ENCODE peak calls at places on chromosomes 3 and 15, in five cellular contexts. One of them, this sample, is unnamed.

GRCh38 chr3:187941848-187942194 is 196.6 kb upstream of the BCL6 start:
- DNase-seq in fibroblast of lung: no peak
- DNase-seq in neural progenitor cell: no peak
- DNase-seq in hepatocyte: no peak
- DNase-seq in endothelial cell of umbilical vein: no peak
- DNase-seq in this sample: no peak

GRCh38 chr3:139811331-139811730 is 123.7 kb upstream of the CLSTN2 start:
- DNase-seq in endothelial cell of umbilical vein: no peak
- DNase-seq in fibroblast of lung: no peak
- DNase-seq in neural progenitor cell: no peak
- DNase-seq in hepatocyte: no peak
- DNase-seq in this sample: no peak

GRCh38 chr3:102142379-102143058 is 292.3 kb upstream of the ZPLD1 start:
- DNase-seq in fibroblast of lung: no peak
- DNase-seq in neural progenitor cell: no peak
- DNase-seq in endothelial cell of umbilical vein: peak; percentile 51
- DNase-seq in hepatocyte: no peak
- DNase-seq in this sample: no peak

GRCh38 chr15:68252925-68253534 is 23.5 kb upstream of the CLN6 start:
- DNase-seq in endothelial cell of umbilical vein: peak; percentile 80
- DNase-seq in fibroblast of lung: peak; percentile 88
- DNase-seq in neural progenitor cell: peak; percentile 82
- DNase-seq in hepatocyte: peak; percentile 83
- DNase-seq in this sample: peak; percentile 76

GRCh38 chr15:76340802-76341365 is 4.3 kb downstream of the ISL2 start:
- DNase-seq in endothelial cell of umbilical vein: no peak
- DNase-seq in hepatocyte: peak; percentile 35
- DNase-seq in neural progenitor cell: peak; percentile 83
- DNase-seq in fibroblast of lung: no peak
- DNase-seq in this sample: no peak

GRCh38 chr15:91593081-91593480 is 260.4 kb upstream of the SLCO3A1 start:
- DNase-seq in hepatocyte: no peak
- DNase-seq in fibroblast of lung: peak; percentile 59
- DNase-seq in neural progenitor cell: no peak
- DNase-seq in endothelial cell of umbilical vein: no peak
- DNase-seq in this sample: peak; percentile 41

GRCh38 chr3:143885803-143886427 is 37.6 kb upstream of the SLC9A9 start:
- DNase-seq in endothelial cell of umbilical vein: peak; percentile 36
- DNase-seq in neural progenitor cell: peak; percentile 53
- DNase-seq in hepatocyte: peak; percentile 41
- DNase-seq in fibroblast of lung: peak; percentile 45
- DNase-seq in this sample: peak; percentile 23

GRCh38 chr3:197750863-197751737 is 1.4 kb downstream of the FYTTD1 start:
- DNase-seq in fibroblast of lung: peak; percentile 53
- DNase-seq in hepatocyte: peak; percentile 54
- DNase-seq in neural progenitor cell: peak; percentile 21
- DNase-seq in endothelial cell of umbilical vein: peak; percentile 57
- DNase-seq in this sample: peak; percentile 57

GRCh38 chr3:167304077-167304476 is 76.0 kb downstream of the ZBBX start:
- DNase-seq in hepatocyte: peak; percentile 13
- DNase-seq in fibroblast of lung: no peak
- DNase-seq in neural progenitor cell: peak; percentile 7
- DNase-seq in endothelial cell of umbilical vein: no peak
- DNase-seq in this sample: no peak

GRCh38 chr3:12759097-12759679 is at the start of gene TMEM40:
- DNase-seq in hepatocyte: peak; percentile 59
- DNase-seq in fibroblast of lung: no peak
- DNase-seq in endothelial cell of umbilical vein: no peak
- DNase-seq in neural progenitor cell: no peak
- DNase-seq in this sample: peak; percentile 99

GRCh38 chr3:33821989-33822388 is 23.6 kb downstream of the PDCD6IP start:
- DNase-seq in fibroblast of lung: no peak
- DNase-seq in endothelial cell of umbilical vein: no peak
- DNase-seq in hepatocyte: no peak
- DNase-seq in neural progenitor cell: no peak
- DNase-seq in this sample: no peak

GRCh38 chr3:135771760-135772159 is 193.8 kb upstream of the PPP2R3A start:
- DNase-seq in hepatocyte: no peak
- DNase-seq in neural progenitor cell: no peak
- DNase-seq in endothelial cell of umbilical vein: no peak
- DNase-seq in fibroblast of lung: no peak
- DNase-seq in this sample: no peak

GRCh38 chr3:101995371-101996046 is 146.2 kb downstream of the NFKBIZ start:
- DNase-seq in endothelial cell of umbilical vein: no peak
- DNase-seq in hepatocyte: no peak
- DNase-seq in neural progenitor cell: no peak
- DNase-seq in fibroblast of lung: no peak
- DNase-seq in this sample: no peak

GRCh38 chr3:119826714-119827113 is 44.8 kb downstream of the NR1I2 start:
- DNase-seq in endothelial cell of umbilical vein: no peak
- DNase-seq in neural progenitor cell: no peak
- DNase-seq in hepatocyte: no peak
- DNase-seq in fibroblast of lung: no peak
- DNase-seq in this sample: no peak

GRCh38 chr3:107387555-107387954 is 10.3 kb downstream of the CCDC54 start:
- DNase-seq in fibroblast of lung: peak; percentile 31
- DNase-seq in neural progenitor cell: no peak
- DNase-seq in hepatocyte: no peak
- DNase-seq in endothelial cell of umbilical vein: no peak
- DNase-seq in this sample: peak; percentile 52

GRCh38 chr15:59244337-59244736 is 37.7 kb downstream of the LDHAL6B start:
- DNase-seq in neural progenitor cell: no peak
- DNase-seq in hepatocyte: peak; percentile 55
- DNase-seq in fibroblast of lung: no peak
- DNase-seq in endothelial cell of umbilical vein: no peak
- DNase-seq in this sample: no peak

GRCh38 chr3:14810070-14810732 is 8.6 kb upstream of the FGD5 start:
- DNase-seq in neural progenitor cell: peak; percentile 73
- DNase-seq in endothelial cell of umbilical vein: peak; percentile 81
- DNase-seq in fibroblast of lung: no peak
- DNase-seq in hepatocyte: peak; percentile 54
- DNase-seq in this sample: no peak

GRCh38 chr3:71542548-71543370 is 40.8 kb downstream of the FOXP1 start:
- DNase-seq in endothelial cell of umbilical vein: peak; percentile 89
- DNase-seq in neural progenitor cell: no peak
- DNase-seq in hepatocyte: peak; percentile 88
- DNase-seq in fibroblast of lung: peak; percentile 96
- DNase-seq in this sample: peak; percentile 65

GRCh38 chr15:77546870-77547269 is 85.8 kb downstream of the LINGO1 start:
- DNase-seq in fibroblast of lung: no peak
- DNase-seq in endothelial cell of umbilical vein: no peak
- DNase-seq in hepatocyte: no peak
- DNase-seq in neural progenitor cell: no peak
- DNase-seq in this sample: no peak

GRCh38 chr3:69116897-69117296 is 5.5 kb downstream of the LMOD3 start:
- DNase-seq in hepatocyte: no peak
- DNase-seq in endothelial cell of umbilical vein: no peak
- DNase-seq in fibroblast of lung: no peak
- DNase-seq in neural progenitor cell: no peak
- DNase-seq in this sample: peak; percentile 80

GRCh38 chr15:66145242-66146182 is 108.0 kb downstream of the MEGF11 start:
- DNase-seq in neural progenitor cell: no peak
- DNase-seq in hepatocyte: no peak
- DNase-seq in endothelial cell of umbilical vein: no peak
- DNase-seq in fibroblast of lung: no peak
- DNase-seq in this sample: no peak

GRCh38 chr15:40162552-40162951 is 1.7 kb downstream of the BUB1B start:
- DNase-seq in neural progenitor cell: no peak
- DNase-seq in hepatocyte: no peak
- DNase-seq in endothelial cell of umbilical vein: no peak
- DNase-seq in fibroblast of lung: no peak
- DNase-seq in this sample: no peak

GRCh38 chr15:63448261-63448660 is 56.1 kb upstream of the USP3 start:
- DNase-seq in endothelial cell of umbilical vein: no peak
- DNase-seq in fibroblast of lung: no peak
- DNase-seq in neural progenitor cell: no peak
- DNase-seq in hepatocyte: no peak
- DNase-seq in this sample: no peak

DNA sequence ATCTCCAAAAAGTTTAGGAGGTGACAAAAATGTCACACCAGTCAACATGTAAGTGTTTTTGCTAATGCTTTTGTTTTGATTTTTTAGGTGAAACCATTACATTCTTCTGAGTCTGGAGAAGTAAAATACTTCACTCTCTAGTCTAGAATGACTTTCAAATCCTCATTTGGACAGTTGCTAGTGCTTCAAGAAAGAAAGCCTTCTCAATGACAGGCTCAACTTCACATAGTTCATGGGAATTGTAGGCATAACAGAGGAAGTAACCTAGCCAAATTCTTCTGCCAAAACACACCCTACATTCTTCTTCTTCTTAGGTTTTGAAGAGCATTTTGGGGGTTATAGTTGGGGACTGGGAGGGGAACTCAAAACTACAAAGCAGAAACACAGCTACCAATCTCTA is 29.4 kb upstream of the HEG1 start:
- DNase-seq in neural progenitor cell: no peak
- DNase-seq in hepatocyte: no peak
- DNase-seq in fibroblast of lung: no peak
- DNase-seq in endothelial cell of umbilical vein: no peak
- DNase-seq in this sample: no peak
- TF ChIP-seq EZH2 in neural progenitor cell: no peak
- TF ChIP-seq EZH2 in hepatocyte: no peak
- TF ChIP-seq EZH2 in fibroblast of lung: no peak
- TF ChIP-seq EZH2 in endothelial cell of umbilical vein: no peak
- TF ChIP-seq EZH2 in this sample: no peak

GRCh38 chr3:111619833-111620232 is 24.7 kb upstream of the ZBED2 start:
- DNase-seq in hepatocyte: no peak
- DNase-seq in neural progenitor cell: no peak
- DNase-seq in endothelial cell of umbilical vein: no peak
- DNase-seq in fibroblast of lung: no peak
- DNase-seq in this sample: peak; percentile 78

GRCh38 chr3:111617406-111617805 is 22.3 kb upstream of the ZBED2 start:
- DNase-seq in fibroblast of lung: no peak
- DNase-seq in hepatocyte: no peak
- DNase-seq in neural progenitor cell: no peak
- DNase-seq in endothelial cell of umbilical vein: no peak
- DNase-seq in this sample: no peak

GRCh38 chr3:111618945-111619344 is 23.8 kb upstream of the ZBED2 start:
- DNase-seq in fibroblast of lung: no peak
- DNase-seq in hepatocyte: no peak
- DNase-seq in endothelial cell of umbilical vein: no peak
- DNase-seq in neural progenitor cell: no peak
- DNase-seq in this sample: no peak

GRCh38 chr3:111617912-111618601 is 22.9 kb upstream of the ZBED2 start:
- DNase-seq in hepatocyte: no peak
- DNase-seq in neural progenitor cell: no peak
- DNase-seq in endothelial cell of umbilical vein: no peak
- DNase-seq in fibroblast of lung: no peak
- DNase-seq in this sample: peak; percentile 43

GRCh38 chr3:111621535-111621934 is 26.4 kb upstream of the ZBED2 start:
- DNase-seq in endothelial cell of umbilical vein: peak; percentile 8
- DNase-seq in neural progenitor cell: peak; percentile 84
- DNase-seq in hepatocyte: no peak
- DNase-seq in fibroblast of lung: no peak
- DNase-seq in this sample: no peak
- TF ChIP-seq EZH2 in endothelial cell of umbilical vein: no peak
- TF ChIP-seq EZH2 in neural progenitor cell: no peak
- TF ChIP-seq EZH2 in hepatocyte: no peak
- TF ChIP-seq EZH2 in fibroblast of lung: no peak
- TF ChIP-seq EZH2 in this sample: no peak

GRCh38 chr3:62366093-62366419 is 7.3 kb downstream of the FEZF2 start:
- DNase-seq in fibroblast of lung: no peak
- DNase-seq in neural progenitor cell: no peak
- DNase-seq in hepatocyte: no peak
- DNase-seq in endothelial cell of umbilical vein: no peak
- DNase-seq in this sample: no peak

GRCh38 chr3:62368705-62369475 is 4.5 kb downstream of the FEZF2 start:
- DNase-seq in endothelial cell of umbilical vein: no peak
- DNase-seq in neural progenitor cell: peak; percentile 78
- DNase-seq in fibroblast of lung: no peak
- DNase-seq in hepatocyte: no peak
- DNase-seq in this sample: no peak

GRCh38 chr3:62370112-62371031 is 3.0 kb downstream of the FEZF2 start:
- DNase-seq in fibroblast of lung: no peak
- DNase-seq in hepatocyte: no peak
- DNase-seq in endothelial cell of umbilical vein: no peak
- DNase-seq in neural progenitor cell: peak; percentile 86
- DNase-seq in this sample: no peak

GRCh38 chr3:62369476-62369743 is 3.9 kb downstream of the FEZF2 start:
- DNase-seq in endothelial cell of umbilical vein: no peak
- DNase-seq in hepatocyte: no peak
- DNase-seq in fibroblast of lung: no peak
- DNase-seq in neural progenitor cell: no peak
- DNase-seq in this sample: no peak

GRCh38 chr3:62367735-62368704 is 5.3 kb downstream of the FEZF2 start:
- DNase-seq in neural progenitor cell: peak; percentile 52
- DNase-seq in hepatocyte: no peak
- DNase-seq in endothelial cell of umbilical vein: no peak
- DNase-seq in fibroblast of lung: no peak
- DNase-seq in this sample: no peak
- TF ChIP-seq EZH2 in neural progenitor cell: no peak
- TF ChIP-seq EZH2 in hepatocyte: peak; percentile 77
- TF ChIP-seq EZH2 in endothelial cell of umbilical vein: peak; percentile 62
- TF ChIP-seq EZH2 in fibroblast of lung: peak; percentile 97
- TF ChIP-seq EZH2 in this sample: peak; percentile 59

GRCh38 chr3:194688207-194688711 is 2.6 kb downstream of the FAM43A start:
- DNase-seq in endothelial cell of umbilical vein: peak; percentile 37
- DNase-seq in fibroblast of lung: peak; percentile 20
- DNase-seq in hepatocyte: peak; percentile 42
- DNase-seq in neural progenitor cell: peak; percentile 49
- DNase-seq in this sample: no peak
- TF ChIP-seq EZH2 in endothelial cell of umbilical vein: no peak
- TF ChIP-seq EZH2 in fibroblast of lung: no peak
- TF ChIP-seq EZH2 in hepatocyte: no peak
- TF ChIP-seq EZH2 in neural progenitor cell: no peak
- TF ChIP-seq EZH2 in this sample: no peak

GRCh38 chr3:62373215-62373614 is at the start of gene FEZF2:
- DNase-seq in hepatocyte: no peak
- DNase-seq in endothelial cell of umbilical vein: no peak
- DNase-seq in neural progenitor cell: peak; percentile 79
- DNase-seq in fibroblast of lung: no peak
- DNase-seq in this sample: no peak

GRCh38 chr3:62373714-62374333 is 474 bp upstream of the FEZF2 start:
- DNase-seq in neural progenitor cell: peak; percentile 49
- DNase-seq in fibroblast of lung: no peak
- DNase-seq in endothelial cell of umbilical vein: no peak
- DNase-seq in hepatocyte: no peak
- DNase-seq in this sample: no peak

GRCh38 chr3:62372621-62373041 is 719 bp downstream of the FEZF2 start:
- DNase-seq in hepatocyte: no peak
- DNase-seq in endothelial cell of umbilical vein: no peak
- DNase-seq in neural progenitor cell: peak; percentile 62
- DNase-seq in fibroblast of lung: no peak
- DNase-seq in this sample: no peak

GRCh38 chr3:62375655-62376054 is 2.3 kb upstream of the FEZF2 start:
- DNase-seq in hepatocyte: no peak
- DNase-seq in endothelial cell of umbilical vein: no peak
- DNase-seq in neural progenitor cell: peak; percentile 34
- DNase-seq in fibroblast of lung: no peak
- DNase-seq in this sample: no peak

GRCh38 chr3:62374375-62374876 is 1.1 kb upstream of the FEZF2 start:
- DNase-seq in endothelial cell of umbilical vein: no peak
- DNase-seq in neural progenitor cell: peak; percentile 87
- DNase-seq in fibroblast of lung: peak; percentile 45
- DNase-seq in hepatocyte: no peak
- DNase-seq in this sample: peak; percentile 24
- TF ChIP-seq EZH2 in endothelial cell of umbilical vein: peak; percentile 37
- TF ChIP-seq EZH2 in neural progenitor cell: peak; percentile 13
- TF ChIP-seq EZH2 in fibroblast of lung: no peak
- TF ChIP-seq EZH2 in hepatocyte: peak; percentile 97
- TF ChIP-seq EZH2 in this sample: peak; percentile 67